ENCODE peak calls at places on chromosomes 3 and 15, in seven cellular contexts. Y is neural progenitor cell, W is mesendoderm, O is MM.1S, K is aorta, U is psoas muscle, Q is hepatocyte. T is an unnamed sample. For H3K4me1 and H3K36me3, the result is how much of the 10 kb centered on the place peaks cover.

GRCh38 chr15:90099072-90099867 is 3.0 kb downstream of the IDH2 start:
- DNase-seq in Y (no peak), W (no peak), O (peak), K (no peak), U (no peak), Q (no peak), T (no peak)

GRCh38 chr3:18090377-18090776 is 334.8 kb downstream of the SATB1 start:
- DNase-seq in Y (no peak), W (no peak), O (no peak), K (no peak), U (no peak), Q (no peak), T (no peak)

GRCh38 chr3:132232231-132232792 is 84.9 kb upstream of the ACP3 start:
- DNase-seq in Y (no peak), W (no peak), O (no peak), K (no peak), U (no peak), Q (no peak), T (no peak)

GRCh38 chr3:21533047-21533446 is 218.0 kb downstream of the ZNF385D start:
- DNase-seq in Y (no peak), W (no peak), O (no peak), K (no peak), U (no peak), Q (no peak), T (no peak)

GRCh38 chr3:141112686-141113255 is 61.6 kb downstream of the SPSB4 start:
- DNase-seq in Y (no peak), W (no peak), O (no peak), K (no peak), U (no peak), Q (no peak), T (no peak)

GRCh38 chr3:54122046-54122801 is at the start of gene CACNA2D3:
- DNase-seq in Y (peak), W (peak), O (peak), K (no peak), U (peak), Q (peak), T (peak)

GRCh38 chr3:129942296-129942695 is 32.2 kb upstream of the TRH start:
- DNase-seq in Y (peak), W (peak), O (peak), K (no peak), U (peak), Q (peak), T (peak)

GRCh38 chr3:29280675-29281264 is at the start of gene RBMS3:
- DNase-seq in Y (peak), W (peak), O (peak), K (peak), U (peak), Q (peak), T (peak)

GRCh38 chr3:71252466-71252865 is 331.1 kb downstream of the FOXP1 start:
- DNase-seq in Y (no peak), W (no peak), O (no peak), K (no peak), U (no peak), Q (no peak), T (no peak)
- H3K4me1 ChIP-seq in Y (under half), W (under half), O (under half), K (under half), U (under half), Q (under half), T (under half)

GRCh38 chr3:16318216-16318615 is 53.2 kb downstream of the OXNAD1 start:
- DNase-seq in Y (no peak), W (no peak), O (no peak), K (no peak), U (no peak), Q (peak), T (no peak)
- H3K36me3 ChIP-seq in Y (under half), W (under half), O (under half), K (under half), U (under half), Q (under half), T (under half)

GRCh38 chr3:179702271-179702947 is 49.6 kb downstream of the USP13 start:
- DNase-seq in Y (no peak), W (no peak), O (no peak), K (no peak), U (no peak), Q (no peak), T (no peak)

GRCh38 chr3:179701176-179701827 is 48.5 kb downstream of the USP13 start:
- DNase-seq in Y (peak), W (no peak), O (no peak), K (no peak), U (no peak), Q (no peak), T (no peak)

GRCh38 chr3:179703816-179704215 is 51.0 kb downstream of the USP13 start:
- DNase-seq in Y (no peak), W (no peak), O (no peak), K (no peak), U (no peak), Q (no peak), T (no peak)

GRCh38 chr3:179710079-179710478 is 57.2 kb downstream of the USP13 start:
- DNase-seq in Y (peak), W (no peak), O (no peak), K (no peak), U (no peak), Q (no peak), T (no peak)

DNA sequence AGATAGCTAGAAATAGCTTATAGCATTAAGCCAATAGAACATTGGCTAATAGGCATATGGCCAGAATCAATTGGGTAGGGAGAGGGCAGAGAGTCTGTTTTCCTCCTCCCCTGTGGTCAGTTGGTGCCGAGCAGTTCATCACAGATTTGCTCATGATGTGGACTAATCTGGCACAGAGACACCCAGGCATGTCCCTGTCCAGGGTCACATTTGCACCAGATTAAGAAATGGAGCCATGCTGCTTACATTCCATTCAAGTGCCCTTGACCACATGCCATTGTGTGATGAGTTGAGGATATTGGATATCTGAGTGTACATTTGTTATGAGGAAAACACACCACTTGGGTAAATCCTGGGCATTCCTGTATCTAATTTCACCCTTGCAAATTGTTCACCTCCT is 53.4 kb downstream of the USP13 start:
- DNase-seq in Y (no peak), W (no peak), O (no peak), K (no peak), U (peak), Q (no peak), T (no peak)
- H3K4me3 ChIP-seq in Y (no peak), W (no peak), O (no peak), K (no peak), U (no peak), Q (no peak), T (no peak)

GRCh38 chr3:194686414-194686815 is 732 bp downstream of the FAM43A start:
- DNase-seq in Y (no peak), W (no peak), O (no peak), K (no peak), U (no peak), Q (no peak), T (no peak)

GRCh38 chr3:194686816-194687637 is 1.3 kb downstream of the FAM43A start:
- DNase-seq in Y (peak), W (peak), O (peak), K (peak), U (peak), Q (peak), T (peak)

GRCh38 chr3:194688946-194689345 is 3.3 kb downstream of the FAM43A start:
- DNase-seq in Y (no peak), W (no peak), O (no peak), K (no peak), U (no peak), Q (no peak), T (no peak)

GRCh38 chr3:194688207-194688711 is 2.6 kb downstream of the FAM43A start:
- DNase-seq in Y (peak), W (peak), O (peak), K (peak), U (peak), Q (peak), T (peak)

DNA sequence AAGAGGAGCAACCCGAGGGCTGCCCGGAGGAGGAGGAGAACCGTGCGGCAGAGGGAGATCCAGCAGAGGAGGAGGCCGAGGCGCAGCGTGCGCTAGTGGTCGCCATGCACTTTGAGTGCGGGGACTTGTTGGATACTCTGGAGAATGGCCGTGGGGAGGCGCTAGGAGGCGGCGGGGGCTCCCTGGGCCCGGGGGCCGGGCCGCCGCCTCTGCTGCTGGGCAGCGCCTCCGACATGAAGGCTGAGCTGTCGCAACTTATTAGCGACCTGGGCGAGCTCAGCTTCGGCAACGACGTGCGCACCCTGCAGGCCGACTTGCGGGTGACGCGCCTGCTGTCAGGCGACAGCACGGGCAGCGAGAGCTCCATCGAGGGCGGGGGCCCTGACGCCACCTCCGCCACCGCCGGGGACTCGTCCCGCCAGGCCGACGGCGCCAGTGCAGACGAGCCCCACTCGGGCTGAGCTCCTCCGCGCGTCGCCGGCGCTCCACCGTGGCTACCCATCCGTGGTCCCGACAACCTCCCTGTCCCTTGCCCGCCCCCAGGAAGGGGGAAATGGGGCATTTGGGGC is 2.0 kb downstream of the FAM43A start:
- DNase-seq in Y (peak), W (peak), O (peak), K (peak), U (peak), Q (peak), T (peak)
- H3K4me1 ChIP-seq in Y (under half), W (under half), O (under half), K (under half), U (under half), Q (under half), T (under half)

DNA sequence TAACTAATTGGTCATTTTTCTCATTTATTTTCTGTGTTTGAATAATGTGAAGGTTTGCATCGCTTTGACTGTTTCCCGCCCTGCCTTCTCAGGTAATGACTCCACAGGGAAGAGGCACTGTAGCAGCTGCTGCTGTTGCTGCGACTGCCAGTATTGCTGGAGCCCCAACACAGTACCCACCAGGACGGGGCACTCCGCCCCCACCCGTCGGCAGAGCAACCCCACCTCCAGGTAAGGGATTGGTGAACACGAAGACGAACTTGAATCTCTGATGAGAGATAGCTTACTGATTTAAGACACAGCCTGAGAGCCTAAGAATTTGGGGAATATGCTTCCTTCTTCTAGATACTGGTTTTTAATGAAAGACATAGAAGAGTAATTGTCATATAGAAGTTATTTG is 22.9 kb downstream of the SNRPN start:
- DNase-seq in Y (no peak), W (no peak), O (no peak), K (no peak), U (no peak), Q (no peak), T (no peak)
- H3K36me3 ChIP-seq in Y (under half), W (under half), O (under half), K (under half), U (under half), Q (under half), T (half or more)

GRCh38 chr15:95840004-95840403 is 490.5 kb upstream of the NR2F2 start:
- DNase-seq in Y (no peak), W (no peak), O (no peak), K (peak), U (peak), Q (peak), T (no peak)

GRCh38 chr15:95839367-95839782 is 491.1 kb upstream of the NR2F2 start:
- DNase-seq in Y (no peak), W (no peak), O (peak), K (no peak), U (no peak), Q (no peak), T (no peak)

GRCh38 chr15:95843241-95843851 is 487.2 kb upstream of the NR2F2 start:
- DNase-seq in Y (no peak), W (no peak), O (peak), K (no peak), U (no peak), Q (no peak), T (no peak)

GRCh38 chr15:95845862-95846515 is 484.5 kb upstream of the NR2F2 start:
- DNase-seq in Y (peak), W (no peak), O (no peak), K (peak), U (peak), Q (no peak), T (no peak)

DNA sequence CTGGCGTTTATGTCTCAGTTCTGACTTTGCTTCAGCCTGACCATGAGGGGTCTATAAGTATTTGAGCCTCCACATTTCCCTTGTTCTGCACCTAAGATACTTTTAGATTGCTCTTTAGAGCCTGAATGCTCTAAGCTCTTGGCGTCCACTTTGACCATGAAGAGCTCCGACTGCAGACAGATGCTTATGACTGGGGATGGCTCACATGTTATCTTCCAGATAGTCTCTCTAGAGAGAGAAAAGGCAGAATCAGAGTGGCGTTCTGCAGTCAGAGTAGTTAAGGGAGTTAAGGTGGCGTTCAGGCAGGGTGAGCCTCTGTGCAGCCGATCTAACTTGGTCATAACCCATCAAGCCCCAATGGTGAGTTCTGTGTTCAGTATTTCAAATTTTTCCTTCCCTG is 487.9 kb upstream of the NR2F2 start:
- DNase-seq in Y (no peak), W (no peak), O (no peak), K (no peak), U (no peak), Q (no peak), T (no peak)
- H3K4me3 ChIP-seq in Y (no peak), W (no peak), O (no peak), K (no peak), U (no peak), Q (no peak), T (no peak)

GRCh38 chr15:66995257-66995656 is 70.1 kb upstream of the SMAD3 start:
- DNase-seq in Y (no peak), W (no peak), O (no peak), K (no peak), U (no peak), Q (no peak), T (no peak)

GRCh38 chr15:66999046-66999557 is 66.3 kb upstream of the SMAD3 start:
- DNase-seq in Y (no peak), W (no peak), O (no peak), K (no peak), U (no peak), Q (no peak), T (no peak)

GRCh38 chr15:66993874-66994696 is 71.3 kb upstream of the SMAD3 start:
- DNase-seq in Y (no peak), W (no peak), O (no peak), K (no peak), U (no peak), Q (no peak), T (no peak)

GRCh38 chr15:66997212-66997611 is 68.2 kb upstream of the SMAD3 start:
- DNase-seq in Y (no peak), W (no peak), O (no peak), K (no peak), U (no peak), Q (no peak), T (no peak)

DNA sequence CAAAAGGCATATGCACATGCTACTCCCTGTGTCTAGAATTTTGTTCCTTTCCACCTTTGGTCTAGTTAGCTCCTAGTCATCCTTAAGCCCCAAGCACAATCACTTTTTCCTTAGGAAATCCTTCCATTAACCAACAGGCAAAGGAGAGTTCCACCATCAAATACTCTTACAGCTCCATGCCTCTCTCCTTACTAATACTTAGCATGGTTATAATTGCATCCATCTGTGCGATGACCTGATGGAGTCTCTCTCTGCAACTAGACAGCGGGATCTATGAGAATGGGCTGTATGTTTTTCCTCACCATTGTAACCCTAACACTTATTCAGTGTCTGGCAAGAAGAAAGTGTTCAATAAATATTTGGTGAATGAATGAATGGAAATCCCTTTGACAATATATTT is 69.3 kb upstream of the SMAD3 start:
- DNase-seq in Y (no peak), W (no peak), O (no peak), K (no peak), U (no peak), Q (no peak), T (no peak)
- H3K4me1 ChIP-seq in Y (under half), W (under half), O (under half), K (under half), U (under half), Q (under half), T (under half)

DNA sequence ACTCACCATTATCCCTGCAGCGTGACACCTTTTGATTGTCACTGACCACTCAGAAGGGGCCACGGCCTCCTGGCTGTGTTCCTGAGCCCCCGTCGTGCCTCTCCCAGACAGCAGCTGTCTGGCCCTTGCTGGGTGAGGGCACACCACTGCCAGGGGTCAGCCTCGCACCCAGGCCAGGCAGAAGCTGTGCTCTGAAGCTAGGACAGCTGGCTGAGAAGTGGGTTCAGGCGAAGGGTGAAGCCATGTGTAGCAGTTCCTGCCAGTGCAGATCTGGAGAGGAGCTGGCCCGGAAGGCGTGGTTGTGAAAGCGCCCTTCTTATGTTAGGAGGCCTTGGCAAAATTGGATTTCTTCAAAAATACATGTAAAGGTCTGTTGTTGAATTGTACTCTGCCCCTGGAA is 49.2 kb downstream of the KLHL25 start:
- DNase-seq in Y (no peak), W (no peak), O (no peak), K (no peak), U (no peak), Q (no peak), T (peak)
- H3K36me3 ChIP-seq in Y (under half), W (under half), O (under half), K (under half), U (under half), Q (under half), T (half or more)

GRCh38 chr3:45027406-45027805 is 1.3 kb downstream of the CLEC3B start:
- DNase-seq in Y (no peak), W (no peak), O (no peak), K (no peak), U (no peak), Q (no peak), T (no peak)
- H3K4me3 ChIP-seq in Y (no peak), W (no peak), O (no peak), K (no peak), U (peak), Q (no peak), T (no peak)

GRCh38 chr15:39363761-39364586 is 216.9 kb upstream of the THBS1 start:
- DNase-seq in Y (no peak), W (no peak), O (no peak), K (no peak), U (no peak), Q (no peak), T (no peak)
- H3K4me1 ChIP-seq in Y (under half), W (under half), O (under half), K (under half), U (under half), Q (under half), T (under half)

T was measured in endodermal cell.